ENCODE peak calls at places on chromosome 10, in four cellular contexts. One of them, this sample, is unnamed.

GRCh38 chr10:6476989-6477388 is 103.1 kb downstream of the PRKCQ start:
- DNase-seq in osteocyte: no peak
- DNase-seq in HFF-Myc: no peak
- DNase-seq in Ammon's horn: no peak
- DNase-seq in this sample: no peak

GRCh38 chr10:114605155-114605797 is 52.8 kb downstream of the ABLIM1 start:
- DNase-seq in osteocyte: no peak
- DNase-seq in HFF-Myc: no peak
- DNase-seq in Ammon's horn: no peak
- DNase-seq in this sample: no peak

GRCh38 chr10:3108033-3108432 is 40.7 kb downstream of the PFKP start:
- DNase-seq in osteocyte: no peak
- DNase-seq in HFF-Myc: no peak
- DNase-seq in Ammon's horn: no peak
- DNase-seq in this sample: peak

GRCh38 chr10:22693371-22693784 is 21.0 kb downstream of the PIP4K2A start:
- DNase-seq in osteocyte: no peak
- DNase-seq in HFF-Myc: peak
- DNase-seq in Ammon's horn: no peak
- DNase-seq in this sample: no peak

GRCh38 chr10:25026463-25026862 is 10.1 kb downstream of the THNSL1 start:
- DNase-seq in osteocyte: no peak
- DNase-seq in HFF-Myc: no peak
- DNase-seq in Ammon's horn: peak
- DNase-seq in this sample: no peak

GRCh38 chr10:88616250-88616977 is 29.9 kb downstream of the LIPJ start:
- DNase-seq in osteocyte: no peak
- DNase-seq in HFF-Myc: no peak
- DNase-seq in Ammon's horn: peak
- DNase-seq in this sample: no peak

GRCh38 chr10:114044251-114045070 is 795 bp downstream of the ADRB1 start:
- DNase-seq in osteocyte: no peak
- DNase-seq in HFF-Myc: no peak
- DNase-seq in Ammon's horn: no peak
- DNase-seq in this sample: no peak

GRCh38 chr10:17742918-17743317 is 9.1 kb upstream of the TMEM236 start:
- DNase-seq in osteocyte: peak
- DNase-seq in HFF-Myc: peak
- DNase-seq in Ammon's horn: peak
- DNase-seq in this sample: no peak

GRCh38 chr10:24363070-24363469 is 154.1 kb downstream of the KIAA1217 start:
- DNase-seq in osteocyte: no peak
- DNase-seq in HFF-Myc: no peak
- DNase-seq in Ammon's horn: no peak
- DNase-seq in this sample: no peak

GRCh38 chr10:132329565-132330485 is 2.2 kb upstream of the LRRC27 start:
- DNase-seq in osteocyte: no peak
- DNase-seq in HFF-Myc: peak
- DNase-seq in Ammon's horn: no peak
- DNase-seq in this sample: peak

GRCh38 chr10:78964952-78965633 is 103.7 kb upstream of the ZMIZ1 start:
- DNase-seq in osteocyte: no peak
- DNase-seq in HFF-Myc: no peak
- DNase-seq in Ammon's horn: peak
- DNase-seq in this sample: no peak

GRCh38 chr10:125159486-125159931 is 854 bp downstream of the CTBP2 start:
- DNase-seq in osteocyte: peak
- DNase-seq in HFF-Myc: no peak
- DNase-seq in Ammon's horn: no peak
- DNase-seq in this sample: no peak

GRCh38 chr10:103215601-103216000 is 22.5 kb upstream of the NT5C2 start:
- DNase-seq in osteocyte: no peak
- DNase-seq in HFF-Myc: no peak
- DNase-seq in Ammon's horn: no peak
- DNase-seq in this sample: no peak

GRCh38 chr10:43774234-43774769 is 125.6 kb upstream of the ZNF32 start:
- DNase-seq in osteocyte: no peak
- DNase-seq in HFF-Myc: no peak
- DNase-seq in Ammon's horn: no peak
- DNase-seq in this sample: no peak